ENCODE peak calls at places on chromosomes 1 and 21, in six cellular contexts. Y, B, S, P, F and X are unnamed samples. For H3K4me1, the result is how much of the 10 kb centered on the place peaks cover.

GRCh38 chr1:18109756-18110597 is 2.4 kb downstream of the IGSF21 start:
- DNase-seq in Y (no peak), S (peak), F (no peak), P (no peak), B (peak), X (no peak)

GRCh38 chr1:9419642-9420041 is 119.6 kb upstream of the SLC25A33 start:
- DNase-seq in Y (no peak), P (no peak), F (no peak), B (no peak), S (no peak), X (no peak)

GRCh38 chr1:244288663-244289062 is 163.0 kb downstream of the ADSS2 start:
- DNase-seq in Y (no peak), F (no peak), S (no peak), B (no peak), P (no peak), X (no peak)

GRCh38 chr1:54806931-54807611 is 5.9 kb upstream of the TTC22 start:
- DNase-seq in F (no peak), B (peak), S (peak), Y (no peak), P (peak), X (no peak)

GRCh38 chr1:203559523-203559922 is 65.6 kb downstream of the OPTC start:
- DNase-seq in P (peak), S (no peak), Y (no peak), B (no peak), F (no peak), X (peak)

GRCh38 chr1:21703318-21703963 is 34.3 kb upstream of the RAP1GAP start:
- DNase-seq in S (no peak), F (no peak), Y (no peak), P (peak), B (no peak), X (peak)

GRCh38 chr21:37601915-37602314 is 235.3 kb downstream of the DYRK1A start:
- DNase-seq in S (no peak), F (no peak), P (no peak), B (no peak), Y (no peak), X (no peak)

GRCh38 chr1:154714638-154715037 is 106.7 kb upstream of the ADAR start:
- DNase-seq in P (peak), F (peak), B (no peak), Y (no peak), S (no peak), X (peak)

GRCh38 chr1:240004086-240004749 is 87.5 kb upstream of the FMN2 start:
- DNase-seq in S (peak), Y (no peak), P (peak), B (no peak), F (peak), X (peak)

GRCh38 chr1:44554706-44555105 is 119.6 kb downstream of the TMEM53 start:
- DNase-seq in S (no peak), P (no peak), B (no peak), F (no peak), Y (no peak), X (no peak)

DNA sequence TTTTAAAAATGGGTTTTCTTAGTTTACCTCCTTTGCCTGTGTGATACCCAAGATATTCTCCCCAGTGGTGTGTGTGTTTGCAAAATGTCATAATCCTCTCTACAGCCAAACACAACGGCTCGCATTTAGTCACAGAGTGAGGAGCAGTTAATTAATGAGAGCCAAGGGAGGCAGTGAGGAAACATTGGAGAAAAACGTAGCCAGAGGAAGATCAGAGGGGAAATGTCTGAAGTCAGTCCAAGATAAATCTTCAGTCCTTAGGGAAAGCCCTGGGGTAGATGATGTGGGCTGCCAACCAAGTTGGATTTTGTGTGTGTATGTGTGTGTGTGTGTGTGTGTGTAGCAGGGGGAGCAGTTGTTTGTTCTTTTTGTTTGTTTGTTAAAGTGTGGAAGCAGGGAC is 201.0 kb upstream of the PTBP2 start:
- DNase-seq in P (no peak), B (no peak), F (no peak), Y (peak), S (no peak), X (peak)
- H3K4me1 ChIP-seq in P (under half), B (under half), F (under half), Y (under half), S (under half), X (under half)

GRCh38 chr1:222071313-222071886 is 329.5 kb upstream of the DUSP10 start:
- DNase-seq in F (no peak), P (no peak), Y (no peak), S (no peak), B (no peak), X (no peak)

GRCh38 chr1:222079546-222079945 is 337.7 kb upstream of the DUSP10 start:
- DNase-seq in Y (no peak), S (no peak), P (no peak), B (no peak), F (no peak), X (no peak)

GRCh38 chr1:222077191-222077590 is 335.3 kb upstream of the DUSP10 start:
- DNase-seq in F (no peak), B (no peak), P (no peak), Y (no peak), S (no peak), X (no peak)

GRCh38 chr1:222073307-222073995 is 331.6 kb upstream of the DUSP10 start:
- DNase-seq in F (no peak), B (no peak), Y (no peak), S (no peak), P (peak), X (peak)

GRCh38 chr1:222074317-222074716 is 332.4 kb upstream of the DUSP10 start:
- DNase-seq in S (no peak), Y (no peak), F (no peak), P (no peak), B (no peak), X (no peak)
- H2AFZ ChIP-seq in S (no peak), Y (no peak), F (no peak), P (no peak), B (no peak), X (no peak)

GRCh38 chr1:27570383-27570755 is 33.6 kb downstream of the AHDC1 start:
- DNase-seq in Y (no peak), S (no peak), B (no peak), P (no peak), F (no peak), X (no peak)

GRCh38 chr1:27570823-27571222 is 33.1 kb downstream of the AHDC1 start:
- DNase-seq in S (peak), P (no peak), Y (peak), B (peak), F (no peak), X (no peak)

GRCh38 chr1:27572019-27572678 is 31.8 kb downstream of the AHDC1 start:
- DNase-seq in F (no peak), S (no peak), P (no peak), B (no peak), Y (no peak), X (no peak)

GRCh38 chr1:27572679-27573426 is 31.1 kb downstream of the AHDC1 start:
- DNase-seq in S (no peak), B (no peak), Y (no peak), F (no peak), P (no peak), X (peak)

DNA sequence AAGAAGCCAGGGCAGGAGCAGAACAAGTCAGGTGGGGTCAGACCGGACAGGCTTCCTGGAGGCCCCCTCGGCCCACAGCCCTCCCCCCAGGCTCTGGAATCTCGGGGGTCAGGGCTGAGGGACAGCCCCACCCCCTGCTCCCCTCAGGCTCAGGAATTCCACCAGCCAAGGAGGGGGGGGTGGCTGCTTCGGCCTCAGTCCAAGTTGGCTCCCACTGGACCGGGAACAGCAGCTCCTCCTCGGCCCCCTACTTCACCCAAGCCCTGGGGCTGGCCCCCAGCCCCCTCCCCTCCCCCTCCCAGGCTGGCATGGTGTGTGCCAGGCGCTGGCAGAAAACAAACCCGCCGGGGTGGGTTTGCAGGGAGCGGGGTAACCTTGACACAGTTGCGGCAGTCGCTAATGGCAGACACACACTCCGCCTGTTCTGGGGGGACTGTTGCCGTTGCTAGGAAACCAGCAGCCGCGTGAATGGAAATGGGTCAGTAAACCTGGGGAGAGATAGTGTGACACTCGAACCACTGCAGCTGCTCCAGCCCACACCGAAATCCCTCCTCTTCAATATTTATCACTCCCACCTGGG is 32.4 kb downstream of the AHDC1 start:
- DNase-seq in P (no peak), F (no peak), B (no peak), Y (no peak), S (no peak), X (peak)
- H2BK120ac ChIP-seq in P (no peak), F (peak), B (no peak), Y (peak), S (peak), X (no peak)

GRCh38 chr1:172351761-172352161 is 68.7 kb upstream of the C1orf105 start:
- DNase-seq in B (no peak), Y (no peak), S (no peak), F (no peak), P (peak), X (peak)

GRCh38 chr1:172352435-172352834 is 68.0 kb upstream of the C1orf105 start:
- DNase-seq in S (no peak), Y (no peak), F (no peak), P (peak), B (no peak), X (peak)

GRCh38 chr1:172351347-172351746 is 69.1 kb upstream of the C1orf105 start:
- DNase-seq in B (no peak), F (no peak), Y (no peak), S (no peak), P (peak), X (peak)

GRCh38 chr1:172356620-172357019 is 63.9 kb upstream of the C1orf105 start:
- DNase-seq in B (no peak), Y (no peak), F (peak), P (peak), S (no peak), X (peak)

GRCh38 chr1:172354291-172354940 is 66.1 kb upstream of the C1orf105 start:
- DNase-seq in P (no peak), S (no peak), B (no peak), Y (no peak), F (no peak), X (no peak)
- H3K4me1 ChIP-seq in P (under half), S (under half), B (under half), Y (under half), F (under half), X (under half)